ENCODE peak calls at places on chromosomes 4 and X, in nine cellular contexts. Y is lower leg skin, C is stomach, G is mesenchymal stem cell, M is A549, E is body of pancreas, B is GM23248, I is adipocyte, H is neural progenitor cell. N is an unnamed sample.

GRCh38 chr4:158253350-158253980 is 43.2 kb downstream of the TMEM144 start:
- DNase-seq in Y (peak), C (peak), G (peak), M (peak), E (peak), B (peak), I (peak), H (peak), N (peak)

GRCh38 chr4:39510348-39510929 is 16.8 kb downstream of the UGDH start:
- DNase-seq in Y (no peak), C (no peak), G (no peak), M (no peak), E (no peak), B (no peak), I (no peak), H (no peak), N (no peak)

GRCh38 chrX:20974326-20974725 is 399.9 kb upstream of the CNKSR2 start:
- DNase-seq in Y (no peak), C (no peak), G (peak), M (no peak), E (no peak), B (peak), I (peak), H (no peak), N (no peak)

GRCh38 chr4:154822775-154823174 is 41.7 kb downstream of the RBM46 start:
- DNase-seq in Y (no peak), C (no peak), G (peak), M (no peak), E (no peak), B (peak), I (peak), H (no peak), N (no peak)

GRCh38 chr4:4418676-4419370 is 31.9 kb downstream of the NSG1 start:
- DNase-seq in Y (no peak), C (peak), G (no peak), M (no peak), E (no peak), B (no peak), I (no peak), H (no peak), N (no peak)

GRCh38 chr4:176262243-176262642 is 6.8 kb downstream of the ASB5 start:
- DNase-seq in Y (no peak), C (no peak), G (no peak), M (no peak), E (no peak), B (no peak), I (no peak), H (no peak), N (no peak)

GRCh38 chr4:160038560-160038959 is 935.7 kb downstream of the RAPGEF2 start:
- DNase-seq in Y (no peak), C (no peak), G (no peak), M (no peak), E (no peak), B (no peak), I (peak), H (no peak), N (no peak)

GRCh38 chr4:187393546-187394344 is 601.8 kb upstream of the ZFP42 start:
- DNase-seq in Y (no peak), C (no peak), G (peak), M (no peak), E (no peak), B (no peak), I (peak), H (no peak), N (no peak)

GRCh38 chrX:18676050-18676449 is 4.1 kb upstream of the RS1 start:
- DNase-seq in Y (no peak), C (no peak), G (no peak), M (no peak), E (no peak), B (no peak), I (no peak), H (no peak), N (no peak)

GRCh38 chr4:143559757-143560147 is 46.2 kb downstream of the SMARCA5 start:
- DNase-seq in Y (no peak), C (no peak), G (no peak), M (no peak), E (no peak), B (peak), I (no peak), H (no peak), N (no peak)

GRCh38 chrX:50762578-50762977 is 51.4 kb downstream of the SHROOM4 start:
- DNase-seq in Y (no peak), C (no peak), G (no peak), M (no peak), E (no peak), B (peak), I (no peak), H (no peak), N (no peak)

GRCh38 chr4:102324725-102325124 is 20.6 kb downstream of the SLC39A8 start:
- DNase-seq in Y (no peak), C (no peak), G (no peak), M (no peak), E (no peak), B (peak), I (peak), H (peak), N (no peak)

GRCh38 chr4:93981594-93981993 is 153.0 kb downstream of the ATOH1 start:
- DNase-seq in Y (no peak), C (no peak), G (no peak), M (no peak), E (no peak), B (no peak), I (no peak), H (no peak), N (no peak)

GRCh38 chrX:16772460-16772859 is 13.8 kb upstream of the TXLNG start:
- DNase-seq in Y (no peak), C (no peak), G (no peak), M (no peak), E (no peak), B (no peak), I (no peak), H (peak), N (peak)

GRCh38 chr4:30553721-30554120 is 166.4 kb upstream of the PCDH7 start:
- DNase-seq in Y (no peak), C (no peak), G (peak), M (no peak), E (no peak), B (no peak), I (peak), H (no peak), N (no peak)

GRCh38 chr4:87930629-87931028 is 44.9 kb upstream of the SPP1 start:
- DNase-seq in Y (no peak), C (no peak), G (no peak), M (no peak), E (no peak), B (no peak), I (no peak), H (no peak), N (no peak)
- H3K4me3 ChIP-seq in Y (no peak), C (no peak), G (no peak), M (no peak), E (no peak), B (no peak), I (no peak), H (no peak), N (no peak)

DNA sequence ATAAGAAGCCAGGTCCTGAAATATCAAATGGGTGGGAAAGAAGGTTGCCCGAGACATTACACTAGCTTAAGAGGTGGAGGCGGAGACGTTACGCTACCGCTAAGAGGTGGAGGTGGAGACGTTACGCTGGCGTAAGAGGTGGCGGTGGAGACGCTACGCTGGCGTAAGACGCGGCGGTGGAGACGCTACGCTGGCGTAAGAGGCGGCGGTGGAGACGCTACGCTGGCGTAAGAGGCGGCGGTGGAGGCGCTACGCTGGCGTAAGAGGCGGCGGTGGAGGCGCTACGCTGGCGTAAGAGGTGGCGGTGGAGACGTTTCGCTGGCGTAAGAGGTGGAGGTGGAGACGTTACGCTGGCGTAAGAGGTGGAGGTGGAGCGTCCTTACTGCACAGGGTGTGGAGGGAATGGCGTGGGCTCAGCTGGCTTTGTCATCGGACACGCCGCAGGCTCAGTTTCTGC is 12.8 kb downstream of the CYP4V2 start:
- DNase-seq in Y (peak), C (peak), G (no peak), M (no peak), E (no peak), B (no peak), I (no peak), H (no peak), N (no peak)
- H3K4me3 ChIP-seq in Y (no peak), C (peak), G (no peak), M (no peak), E (no peak), B (no peak), I (peak), H (no peak), N (no peak)

GRCh38 chrX:13050151-13050550 is 5.7 kb upstream of the FAM9C start:
- DNase-seq in Y (no peak), C (no peak), G (no peak), M (no peak), E (no peak), B (no peak), I (no peak), H (no peak), N (no peak)

GRCh38 chrX:13044441-13044840 is at the start of gene FAM9C:
- DNase-seq in Y (no peak), C (no peak), G (no peak), M (no peak), E (no peak), B (no peak), I (no peak), H (no peak), N (no peak)

GRCh38 chrX:13046035-13046851 is 1.8 kb upstream of the FAM9C start:
- DNase-seq in Y (no peak), C (no peak), G (no peak), M (no peak), E (no peak), B (no peak), I (no peak), H (no peak), N (peak)

GRCh38 chrX:13048265-13048664 is 3.8 kb upstream of the FAM9C start:
- DNase-seq in Y (no peak), C (no peak), G (peak), M (no peak), E (no peak), B (peak), I (peak), H (no peak), N (no peak)

GRCh38 chrX:13047752-13048151 is 3.3 kb upstream of the FAM9C start:
- DNase-seq in Y (no peak), C (no peak), G (no peak), M (no peak), E (no peak), B (no peak), I (no peak), H (no peak), N (no peak)
- H3K4me3 ChIP-seq in Y (no peak), C (no peak), G (no peak), M (no peak), E (no peak), B (no peak), I (no peak), H (no peak), N (no peak)

GRCh38 chr4:151175754-151176153 is 76.3 kb downstream of the RPS3A start:
- DNase-seq in Y (no peak), C (no peak), G (no peak), M (no peak), E (no peak), B (no peak), I (no peak), H (no peak), N (no peak)
- H3K4me3 ChIP-seq in Y (no peak), C (no peak), G (no peak), M (no peak), E (no peak), B (no peak), I (no peak), H (no peak), N (no peak)

DNA sequence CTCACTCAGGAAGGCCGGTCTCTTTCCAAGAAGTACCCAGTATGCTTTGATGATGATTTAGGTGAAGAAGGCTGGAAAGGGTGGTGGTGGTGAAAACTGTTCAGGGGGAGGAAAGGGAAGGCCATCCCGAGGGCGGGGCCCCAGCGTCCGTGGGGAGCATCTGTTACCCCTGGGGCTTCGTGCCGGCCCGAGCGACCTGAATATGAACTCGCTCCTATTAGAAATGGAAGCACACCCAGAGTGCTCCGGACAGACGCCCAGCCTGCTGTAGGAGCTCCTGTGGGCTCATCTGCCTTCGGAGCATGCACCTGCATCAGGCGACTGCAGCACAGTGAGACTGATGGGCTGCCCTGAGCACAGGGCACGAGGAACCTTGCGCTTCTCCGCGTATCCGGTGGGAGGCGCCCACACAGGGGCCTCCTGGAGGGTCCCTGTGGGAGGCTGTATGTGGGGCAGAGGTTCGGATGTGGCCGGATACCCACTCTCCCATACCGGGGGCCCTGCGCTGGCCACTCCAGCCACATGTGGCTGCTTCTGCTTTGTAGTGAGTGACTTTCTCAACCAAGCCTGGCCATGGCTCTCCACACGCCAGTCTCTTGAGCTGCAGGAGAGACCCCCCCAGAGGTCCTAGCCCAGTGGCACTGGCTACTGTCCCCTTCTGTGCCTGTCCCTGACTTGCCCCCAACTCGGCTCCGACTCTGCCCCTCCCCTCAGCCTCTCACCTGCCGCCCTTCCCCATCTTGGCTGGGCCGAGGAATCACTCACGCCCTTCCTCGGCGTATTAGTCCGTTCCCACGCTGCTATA is 36.8 kb downstream of the FGFRL1 start:
- DNase-seq in Y (no peak), C (no peak), G (no peak), M (no peak), E (peak), B (no peak), I (no peak), H (peak), N (no peak)
- H3K4me3 ChIP-seq in Y (no peak), C (peak), G (no peak), M (no peak), E (no peak), B (no peak), I (peak), H (no peak), N (no peak)

GRCh38 chrX:19772306-19772705 is 115.1 kb downstream of the SH3KBP1 start:
- DNase-seq in Y (no peak), C (no peak), G (peak), M (no peak), E (no peak), B (peak), I (peak), H (no peak), N (no peak)
- H3K4me3 ChIP-seq in Y (no peak), C (no peak), G (no peak), M (no peak), E (no peak), B (peak), I (no peak), H (no peak), N (no peak)

DNA sequence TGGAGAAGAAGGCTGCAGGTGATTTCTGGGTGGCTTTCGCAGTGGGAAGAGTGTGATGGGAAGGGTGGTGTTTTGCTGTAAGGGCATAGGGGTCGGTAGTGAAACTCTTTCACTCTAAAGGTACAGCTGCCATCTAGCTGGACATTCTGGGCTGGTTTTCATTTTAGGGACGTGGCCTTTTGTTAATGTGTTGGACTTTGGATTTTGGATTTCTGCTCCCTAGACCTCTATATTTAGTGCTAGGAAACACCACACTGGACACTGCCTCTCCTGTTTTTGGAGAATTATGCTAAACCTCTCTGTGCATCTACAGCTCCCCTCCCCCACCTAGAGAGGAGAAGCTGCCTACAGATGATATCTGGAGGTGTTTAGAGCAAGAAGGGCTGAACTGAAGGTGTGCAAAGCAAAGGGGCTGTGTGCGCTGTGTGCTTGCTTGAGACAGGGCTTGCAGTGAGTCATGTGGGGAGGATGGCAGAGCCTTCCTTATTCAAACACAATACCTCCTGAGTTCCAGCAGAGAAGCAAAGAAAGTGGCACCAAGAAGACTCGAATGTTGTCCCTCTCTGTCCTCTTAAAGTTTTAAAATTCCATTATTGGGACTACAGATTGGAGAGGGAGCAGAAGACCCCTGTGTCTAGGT is 47.9 kb downstream of the STARD8 start:
- DNase-seq in Y (no peak), C (no peak), G (no peak), M (peak), E (no peak), B (peak), I (no peak), H (no peak), N (no peak)
- H3K4me3 ChIP-seq in Y (no peak), C (peak), G (no peak), M (no peak), E (no peak), B (no peak), I (no peak), H (no peak), N (no peak)

DNA sequence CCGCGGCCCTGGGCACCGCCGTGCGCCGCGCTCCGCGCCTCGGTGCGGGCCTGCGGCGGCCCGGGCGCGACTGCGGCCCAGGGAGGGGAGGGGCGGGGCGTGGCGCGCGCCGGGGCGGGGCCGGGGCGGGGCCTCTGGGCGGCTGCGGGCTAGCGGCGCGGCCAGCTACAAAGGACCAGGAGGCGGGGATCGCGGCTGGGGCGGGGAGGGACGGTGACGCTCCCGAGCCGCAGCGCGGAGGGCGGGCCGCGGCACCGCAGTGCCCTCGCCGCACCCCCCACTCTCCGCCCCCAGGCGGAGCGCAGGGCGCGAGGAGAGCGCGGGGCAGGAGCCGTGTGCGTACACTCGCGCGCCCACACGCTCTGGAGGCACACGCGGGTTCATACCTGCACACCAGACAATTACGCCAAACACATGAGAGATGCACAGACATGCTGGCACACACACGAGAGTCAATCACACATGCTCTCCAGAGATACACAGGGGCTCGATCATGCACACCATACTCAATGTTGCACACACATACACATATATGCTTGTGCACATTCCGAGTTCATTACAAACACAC is at the start of gene CRMP1:
- DNase-seq in Y (no peak), C (no peak), G (no peak), M (no peak), E (no peak), B (peak), I (peak), H (peak), N (peak)
- H3K4me3 ChIP-seq in Y (no peak), C (peak), G (no peak), M (no peak), E (no peak), B (no peak), I (no peak), H (peak), N (peak)

GRCh38 chr4:170675568-170676262 is 586.0 kb upstream of the AADAT start:
- DNase-seq in Y (no peak), C (no peak), G (peak), M (no peak), E (no peak), B (peak), I (peak), H (peak), N (no peak)
- H3K4me3 ChIP-seq in Y (no peak), C (no peak), G (no peak), M (no peak), E (no peak), B (no peak), I (no peak), H (no peak), N (no peak)

DNA sequence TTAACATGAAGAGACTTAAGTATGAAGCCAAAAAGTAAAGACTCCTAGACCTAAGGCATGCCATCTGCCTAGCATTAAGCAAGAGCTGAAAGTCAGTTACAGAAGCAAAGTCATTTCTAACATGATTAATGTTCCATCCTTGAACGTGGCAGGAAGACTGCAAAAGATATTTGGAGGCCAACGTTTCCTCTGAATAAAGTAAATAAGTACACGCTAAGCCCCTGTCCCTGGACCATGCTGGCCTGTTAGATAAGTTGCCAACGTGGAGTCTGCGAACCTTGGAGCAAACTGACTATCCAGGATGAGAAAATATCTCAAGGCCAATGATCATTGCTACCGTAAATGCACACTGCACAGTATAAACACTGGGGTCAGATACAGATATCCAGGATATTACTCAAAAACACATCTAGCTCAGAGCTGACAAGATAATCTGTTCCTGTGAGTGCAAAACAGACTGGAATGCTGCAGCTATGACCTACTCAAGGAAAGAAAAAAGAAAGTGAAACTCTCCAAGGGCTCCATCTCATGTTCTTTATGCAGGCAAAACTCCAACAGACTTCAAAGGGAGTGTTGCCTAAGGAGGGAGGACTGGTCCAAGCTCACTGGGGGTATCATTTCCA is 255.8 kb downstream of the COL25A1 start:
- DNase-seq in Y (no peak), C (no peak), G (peak), M (no peak), E (no peak), B (peak), I (peak), H (no peak), N (no peak)
- H3K4me3 ChIP-seq in Y (no peak), C (no peak), G (no peak), M (no peak), E (no peak), B (peak), I (peak), H (no peak), N (no peak)

N was measured in HAP-1.